ENCODE peak calls at places on chromosomes 5 and 9, in five cellular contexts. K, C, Z, U and W are unnamed samples. For H4K20me1, the result is how much of the 10 kb centered on the place peaks cover.

GRCh38 chr9:117825609-117826347 is 121.6 kb downstream of the TLR4 start:
- DNase-seq in Z (no peak), U (no peak), C (no peak), K (no peak), W (no peak)

GRCh38 chr5:160262665-160263064 is 33.4 kb downstream of the FABP6 start:
- DNase-seq in Z (no peak), U (peak), C (peak), K (peak), W (no peak)

GRCh38 chr5:179273441-179274145 is 71.7 kb downstream of the ADAMTS2 start:
- DNase-seq in C (no peak), U (no peak), K (no peak), Z (no peak), W (no peak)

GRCh38 chr5:73901045-73901444 is 275.0 kb downstream of the ARHGEF28 start:
- DNase-seq in Z (peak), U (peak), K (peak), C (no peak), W (peak)

GRCh38 chr5:66661149-66661548 is 65.0 kb downstream of the MAST4 start:
- DNase-seq in U (no peak), K (no peak), Z (no peak), C (no peak), W (no peak)

GRCh38 chr5:19676895-19677294 is 311.1 kb downstream of the CDH18 start:
- DNase-seq in Z (no peak), C (no peak), U (no peak), K (no peak), W (no peak)

GRCh38 chr9:96061293-96061987 is 185.9 kb downstream of the ERCC6L2 start:
- DNase-seq in C (peak), K (peak), Z (peak), U (peak), W (peak)

GRCh38 chr9:35976726-35977125 is 18.8 kb upstream of the OR2S2 start:
- DNase-seq in C (no peak), Z (no peak), U (no peak), K (no peak), W (no peak)

GRCh38 chr9:89954229-89954628 is 349.4 kb downstream of the GADD45G start:
- DNase-seq in C (peak), U (no peak), Z (no peak), K (no peak), W (no peak)

GRCh38 chr9:89952401-89952800 is 347.6 kb downstream of the GADD45G start:
- DNase-seq in C (no peak), Z (no peak), K (no peak), U (no peak), W (no peak)

GRCh38 chr9:89949116-89949515 is 344.3 kb downstream of the GADD45G start:
- DNase-seq in Z (no peak), U (no peak), K (no peak), C (no peak), W (no peak)

GRCh38 chr9:89953824-89954223 is 349.0 kb downstream of the GADD45G start:
- DNase-seq in C (peak), Z (no peak), K (no peak), U (no peak), W (no peak)

DNA sequence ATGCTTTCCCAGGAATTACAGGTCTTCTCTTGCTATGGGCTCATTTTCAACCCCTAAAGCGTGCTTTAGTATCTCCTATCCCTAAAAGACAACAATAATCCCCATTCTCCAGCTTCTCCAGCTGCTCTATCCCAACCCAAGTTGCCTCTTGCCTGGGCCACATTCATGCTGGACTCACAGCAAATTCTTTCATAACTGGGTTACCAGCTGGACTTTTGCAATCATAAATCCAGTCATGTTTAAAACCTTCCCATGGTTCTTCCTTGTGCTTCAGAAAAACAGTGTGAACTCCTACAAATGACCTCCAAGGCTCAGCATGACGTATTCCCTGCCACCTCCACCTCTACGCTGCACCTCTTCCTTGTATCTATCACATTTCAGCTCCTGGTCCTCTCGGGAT is 346.9 kb downstream of the GADD45G start:
- DNase-seq in C (no peak), Z (no peak), U (no peak), K (no peak), W (no peak)
- TF ChIP-seq EZH2phosphoT487 in C (no peak), Z (no peak), U (no peak), K (no peak), W (no peak)

DNA sequence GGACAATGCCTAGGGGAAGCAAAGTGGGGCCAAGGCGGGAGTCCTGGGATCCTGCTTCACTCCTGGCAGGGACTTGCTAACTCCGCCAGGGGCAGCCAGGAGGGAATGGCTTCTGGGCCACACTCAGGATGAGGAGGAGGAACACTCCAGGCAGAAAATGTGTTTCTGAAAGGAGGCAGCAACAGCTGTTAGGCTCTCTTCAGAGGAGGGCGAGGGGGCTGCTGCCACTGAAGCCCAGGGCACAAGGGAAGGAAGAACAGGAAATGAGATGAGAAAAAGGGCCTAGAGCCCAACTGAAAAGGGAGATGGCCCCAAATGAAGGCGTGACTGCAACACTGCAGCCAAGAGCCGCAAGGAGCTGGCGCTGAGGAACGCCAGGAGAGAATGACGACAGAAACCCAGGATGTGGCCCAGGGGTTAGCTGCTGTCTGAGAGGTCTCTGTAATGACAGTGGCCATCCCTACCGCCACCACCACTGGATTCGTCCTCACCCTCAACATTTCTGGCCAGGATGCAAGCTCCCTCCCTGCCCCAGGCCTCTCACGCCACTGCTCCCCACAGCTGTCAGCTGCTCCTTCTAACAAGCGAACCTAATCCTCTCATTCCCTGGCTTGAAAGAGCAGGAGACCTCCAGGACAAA is 15.8 kb downstream of the PSMB7 start:
- DNase-seq in U (no peak), K (peak), C (no peak), Z (peak), W (no peak)
- H4K20me1 ChIP-seq in U (under half), K (under half), C (half or more), Z (under half), W (under half)

GRCh38 chr5:134123360-134123759 is 8.9 kb downstream of the TCF7 start:
- DNase-seq in Z (no peak), U (no peak), K (no peak), C (no peak), W (no peak)

GRCh38 chr5:134127376-134127861 is 12.9 kb downstream of the TCF7 start:
- DNase-seq in K (no peak), C (no peak), Z (no peak), U (no peak), W (no peak)

GRCh38 chr5:134124289-134125194 is 10.1 kb downstream of the TCF7 start:
- DNase-seq in Z (no peak), C (no peak), K (no peak), U (no peak), W (peak)

GRCh38 chr5:134127988-134128647 is 13.6 kb downstream of the TCF7 start:
- DNase-seq in U (no peak), K (no peak), Z (no peak), C (no peak), W (no peak)

DNA sequence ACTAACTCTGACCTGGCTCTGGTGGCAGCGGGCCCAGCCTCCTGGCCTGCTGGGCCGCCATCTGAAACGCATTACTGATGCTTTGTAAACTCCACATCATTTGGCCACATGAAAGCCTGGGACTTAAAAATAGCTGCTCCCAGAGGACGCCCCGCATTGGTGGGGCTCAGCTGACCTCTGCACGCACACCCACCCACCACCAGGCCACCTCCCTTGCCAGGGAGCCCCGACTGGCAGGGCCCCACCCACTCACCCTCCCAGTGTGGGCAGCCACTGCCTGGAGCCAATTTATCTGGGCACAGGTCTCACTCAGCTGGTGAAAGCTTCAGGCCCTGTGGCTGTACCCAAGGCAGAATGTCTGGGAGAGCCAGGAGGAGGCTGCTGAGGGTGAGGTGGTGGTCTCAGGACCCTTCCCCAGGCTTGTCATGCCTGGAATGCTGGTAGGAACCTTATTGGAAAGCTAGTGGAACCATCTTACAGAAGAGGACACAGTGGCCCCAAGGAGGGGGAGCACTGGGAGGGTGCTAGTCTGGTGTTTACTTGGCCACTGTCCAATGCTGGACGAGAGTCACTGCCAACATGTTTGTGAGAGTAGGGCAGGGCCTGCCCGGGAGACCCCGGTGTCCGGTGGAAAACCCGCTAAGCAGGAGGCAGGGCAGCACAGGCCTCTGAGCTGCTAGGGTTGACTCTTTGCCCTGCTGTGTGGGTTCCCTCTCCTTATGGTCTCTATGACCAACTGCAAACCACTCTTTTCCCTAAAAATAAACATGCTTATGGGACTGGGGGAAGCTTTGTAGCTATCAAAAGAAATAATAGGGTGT is 10.9 kb downstream of the TCF7 start:
- DNase-seq in K (no peak), C (peak), U (peak), Z (no peak), W (peak)
- TF ChIP-seq EZH2phosphoT487 in K (no peak), C (no peak), U (no peak), Z (no peak), W (no peak)

GRCh38 chr5:97801497-97801896 is 618.5 kb upstream of the RIOK2 start:
- DNase-seq in K (no peak), C (no peak), Z (no peak), U (no peak), W (no peak)
- H4K20me1 ChIP-seq in K (under half), C (under half), Z (under half), U (under half), W (under half)

DNA sequence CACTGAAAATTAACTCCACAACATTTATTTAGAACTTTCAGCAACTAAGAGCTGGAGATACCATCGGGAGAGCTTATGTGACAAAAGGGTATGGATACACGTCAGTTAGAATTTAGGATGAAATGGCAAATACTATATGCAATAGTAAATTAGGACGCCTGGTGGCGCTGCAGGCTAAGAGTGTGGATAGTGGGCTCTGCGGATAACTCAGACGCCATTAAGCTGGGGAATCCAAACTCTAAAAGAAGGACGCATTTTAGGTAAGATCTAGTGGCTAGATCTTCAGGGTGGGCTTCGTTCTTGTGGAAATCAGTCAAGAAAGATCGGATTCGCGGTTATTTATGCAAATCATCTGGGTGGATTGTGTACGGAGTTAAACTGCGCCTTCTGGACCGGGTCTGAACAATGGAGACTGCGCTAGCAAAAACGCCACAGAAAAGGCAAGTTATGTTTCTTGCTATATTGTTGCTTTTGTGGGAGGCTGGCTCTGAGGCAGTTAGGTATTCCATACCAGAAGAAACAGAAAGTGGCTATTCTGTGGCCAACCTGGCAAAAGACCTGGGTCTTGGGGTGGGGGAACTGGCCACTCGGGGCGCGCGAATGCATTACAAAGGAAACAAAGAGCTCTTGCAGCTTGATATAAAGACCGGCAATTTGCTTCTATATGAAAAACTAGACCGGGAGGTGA is at the start of gene PCDHB5:
- DNase-seq in K (peak), U (peak), Z (peak), C (no peak), W (no peak)
- TF ChIP-seq EZH2phosphoT487 in K (no peak), U (no peak), Z (no peak), C (no peak), W (no peak)

GRCh38 chr5:175493260-175493659 is 14.9 kb downstream of the SFXN1 start:
- DNase-seq in C (no peak), Z (no peak), U (no peak), K (no peak), W (no peak)
- H4K20me1 ChIP-seq in C (under half), Z (under half), U (under half), K (under half), W (under half)

GRCh38 chr5:136082390-136083193 is 50.1 kb upstream of the SMAD5 start:
- DNase-seq in Z (peak), U (peak), K (peak), C (peak), W (peak)
- TF ChIP-seq EZH2phosphoT487 in Z (no peak), U (no peak), K (no peak), C (no peak), W (no peak)

GRCh38 chr5:1497795-1498622 is 25.8 kb downstream of the LPCAT1 start:
- DNase-seq in C (no peak), K (no peak), U (no peak), Z (no peak), W (no peak)
- H4K20me1 ChIP-seq in C (half or more), K (half or more), U (under half), Z (half or more), W (under half)